ENCODE peak calls at places on chromosomes 4 and X, in four cellular contexts. R, D, C and L are unnamed samples.

GRCh38 chr4:26406346-26406975 is 83.8 kb downstream of the CCKAR start:
- DNase-seq in D (no peak), C (no peak), R (no peak), L (no peak)

GRCh38 chr4:158253350-158253980 is 43.2 kb downstream of the TMEM144 start:
- DNase-seq in C (no peak), R (peak; percentile 69), D (peak; percentile 53), L (peak; percentile 13)

GRCh38 chr4:34157546-34157945 is 2086.8 kb downstream of the ARAP2 start:
- DNase-seq in R (no peak), C (no peak), D (no peak), L (no peak)

GRCh38 chr4:185895351-185895750 is 83.4 kb upstream of the SORBS2 start:
- DNase-seq in R (no peak), D (no peak), C (no peak), L (no peak)

GRCh38 chrX:132737743-132738142 is 220.7 kb downstream of the HS6ST2 start:
- DNase-seq in D (no peak), R (no peak), C (no peak), L (no peak)

GRCh38 chr4:154958621-154959358 is 177.7 kb downstream of the RBM46 start:
- DNase-seq in R (no peak), C (no peak), D (no peak), L (no peak)

GRCh38 chr4:6372649-6373525 is 99.5 kb downstream of the PPP2R2C start:
- DNase-seq in D (peak; percentile 35), C (peak; percentile 5), R (peak; percentile 62), L (peak; percentile 57)

GRCh38 chr4:158826882-158827281 is 58.1 kb downstream of the FNIP2 start:
- DNase-seq in R (no peak), C (no peak), D (peak; percentile 94), L (no peak)

GRCh38 chr4:142404191-142404611 is 441.9 kb downstream of the INPP4B start:
- DNase-seq in R (no peak), C (no peak), D (no peak), L (peak; percentile 20)

GRCh38 chr4:107743532-107743931 is 23.5 kb upstream of the PAPSS1 start:
- DNase-seq in R (peak; percentile 21), D (no peak), C (no peak), L (no peak)

GRCh38 chr4:26522478-26522877 is 32.2 kb upstream of the CCKAR start:
- DNase-seq in R (no peak), D (no peak), C (no peak), L (no peak)

GRCh38 chr4:138659640-138660325 is 355.8 kb upstream of the NOCT start:
- DNase-seq in R (no peak), C (no peak), D (no peak), L (no peak)

GRCh38 chrX:67543818-67544217 is at the start of gene AR:
- DNase-seq in D (no peak), R (no peak), C (no peak), L (peak; percentile 74)

GRCh38 chr4:128283071-128283470 is 4.5 kb downstream of the PGRMC2 start:
- DNase-seq in C (no peak), R (no peak), D (no peak), L (no peak)

GRCh38 chrX:20118065-20118824 is 1.5 kb upstream of the MAP7D2 start:
- DNase-seq in R (no peak), D (no peak), C (no peak), L (no peak)

GRCh38 chr4:121050251-121050650 is 22.1 kb downstream of the NDNF start:
- DNase-seq in D (no peak), R (no peak), C (no peak), L (no peak)

GRCh38 chrX:67673741-67674274 is 130.0 kb downstream of the AR start:
- DNase-seq in R (no peak), C (no peak), D (no peak), L (no peak)

GRCh38 chr4:39446842-39447573 is 11.7 kb downstream of the RPL9 start:
- DNase-seq in R (no peak), D (no peak), C (peak; percentile 48), L (no peak)

GRCh38 chr4:42710761-42711160 is 53.9 kb upstream of the ATP8A1 start:
- DNase-seq in R (no peak), C (no peak), D (no peak), L (no peak)

GRCh38 chr4:76305971-76306881 is at the start of gene STBD1:
- DNase-seq in R (peak; percentile 46), D (peak; percentile 68), C (no peak), L (peak; percentile 44)

GRCh38 chr4:105710678-105711077 is 2.1 kb downstream of the GSTCD start:
- DNase-seq in R (peak; percentile 38), C (no peak), D (no peak), L (no peak)

GRCh38 chr4:83074086-83074704 is 39.2 kb downstream of the COPS4 start:
- DNase-seq in D (peak; percentile 75), C (peak; percentile 79), R (peak; percentile 70), L (peak; percentile 81)

GRCh38 chrX:107716816-107717700 is 58.5 kb downstream of the TSC22D3 start:
- DNase-seq in R (no peak), D (no peak), C (peak; percentile 64), L (peak; percentile 71)

GRCh38 chr4:185343726-185344581 is 51.8 kb downstream of the LRP2BP start:
- DNase-seq in D (no peak), R (no peak), C (no peak), L (no peak)

GRCh38 chr4:118284169-118284568 is 68.6 kb downstream of the PRSS12 start:
- DNase-seq in D (no peak), R (peak; percentile 64), C (no peak), L (no peak)

GRCh38 chr4:78409612-78410202 is 141.9 kb upstream of the ANXA3 start:
- DNase-seq in D (no peak), R (no peak), C (no peak), L (no peak)

GRCh38 chrX:94635003-94635402 is 961.0 kb downstream of the FAM133A start:
- DNase-seq in D (no peak), R (no peak), C (no peak), L (no peak)

GRCh38 chrX:49155900-49156837 is 6.4 kb upstream of the MAGIX start:
- DNase-seq in C (no peak), D (no peak), R (peak; percentile 95), L (peak; percentile 81)

GRCh38 chrX:136525738-136526606 is 6.0 kb upstream of the VGLL1 start:
- DNase-seq in R (peak; percentile 10), D (no peak), C (no peak), L (peak; percentile 20)

GRCh38 chr4:66489370-66489769 is 819.1 kb upstream of the EPHA5 start:
- DNase-seq in D (no peak), C (no peak), R (no peak), L (no peak)

GRCh38 chrX:14922437-14922836 is 49.2 kb downstream of the MOSPD2 start:
- DNase-seq in R (no peak), C (no peak), D (no peak), L (no peak)

GRCh38 chr4:76266627-76267026 is 15.1 kb downstream of the FAM47E start:
- DNase-seq in C (no peak), D (no peak), R (no peak), L (no peak)

GRCh38 chrX:136627381-136627780 is 20.6 kb upstream of the CD40LG start:
- DNase-seq in C (no peak), D (no peak), R (no peak), L (no peak)

GRCh38 chrX:143988356-143988755 is 104.5 kb downstream of the UBE2NL start:
- DNase-seq in R (no peak), C (no peak), D (no peak), L (no peak)

GRCh38 chrX:155086202-155086840 is 15.0 kb downstream of the BRCC3 start:
- DNase-seq in D (peak; percentile 21), R (peak; percentile 85), C (no peak), L (peak; percentile 65)

GRCh38 chr4:141657550-141657949 is 21.2 kb downstream of the IL15 start:
- DNase-seq in D (no peak), C (no peak), R (no peak), L (no peak)

GRCh38 chrX:44906041-44906440 is 33.1 kb downstream of the KDM6A start:
- DNase-seq in R (no peak), D (no peak), C (no peak), L (no peak)

GRCh38 chr4:71254451-71255012 is 84.3 kb upstream of the SLC4A4 start:
- DNase-seq in D (no peak), C (no peak), R (no peak), L (no peak)

GRCh38 chr4:136121431-136121830 is 1410.9 kb downstream of the PCDH18 start:
- DNase-seq in D (no peak), C (no peak), R (no peak), L (no peak)

GRCh38 chr4:144179152-144179739 is 38.7 kb upstream of the GYPA start:
- DNase-seq in D (no peak), R (peak; percentile 18), C (no peak), L (no peak)

GRCh38 chr4:7808181-7808580 is 131.5 kb downstream of the AFAP1 start:
- DNase-seq in D (no peak), C (no peak), R (no peak), L (no peak)
- H3K4me1 ChIP-seq in D (peaks cover 60% of the 10 kb centered on the region), C (no peaks in the 10 kb centered on the region), R (no peaks in the 10 kb centered on the region), L (peaks cover 82% of the 10 kb centered on the region)

GRCh38 chr4:47664051-47664826 is 173.6 kb downstream of the CORIN start:
- DNase-seq in D (no peak), C (no peak), R (no peak), L (no peak)
- TF ChIP-seq ESRRA in D (no peak), C (no peak), R (no peak), L (no peak)

GRCh38 chrX:123876844-123877243 is 17.0 kb downstream of the XIAP start:
- DNase-seq in D (no peak), C (no peak), R (no peak), L (no peak)
- H3K4me1 ChIP-seq in D (peaks cover 15% of the 10 kb centered on the region), C (peaks cover 9% of the 10 kb centered on the region), R (no peaks in the 10 kb centered on the region), L (peaks cover 27% of the 10 kb centered on the region)

GRCh38 chr4:674172-675035 is at the start of the genes ATP5ME and MYL5:
- DNase-seq in C (peak; percentile 93), D (peak; percentile 93), R (peak; percentile 97), L (peak; percentile 94)
- TF ChIP-seq ESRRA in C (no peak), D (peak; percentile 72), R (peak; percentile 93), L (no peak)

DNA sequence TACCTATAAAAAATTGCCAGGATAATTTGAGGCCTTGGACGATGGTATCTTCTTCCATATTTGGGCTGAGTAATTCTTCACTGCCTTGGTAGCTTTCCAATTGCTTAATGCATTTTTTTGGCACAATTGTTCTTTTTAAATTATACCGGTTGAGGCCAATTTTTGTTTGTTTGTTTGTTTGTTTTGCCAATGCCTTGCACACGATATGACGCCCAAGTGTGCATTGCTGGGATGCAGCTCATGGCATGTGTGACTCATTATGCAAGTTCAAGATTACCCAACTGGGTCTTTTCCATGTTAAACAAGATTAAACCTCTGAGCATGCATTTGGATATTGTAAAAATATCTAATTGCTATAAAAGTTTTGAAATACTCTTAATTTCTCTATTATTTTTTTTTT is 71.1 kb upstream of the KCNIP4 start:
- DNase-seq in D (no peak), C (no peak), R (no peak), L (no peak)
- H3K4me1 ChIP-seq in D (no peaks in the 10 kb centered on the region), C (no peaks in the 10 kb centered on the region), R (no peaks in the 10 kb centered on the region), L (no peaks in the 10 kb centered on the region)